ENCODE peak calls at places on chromosomes 6 and 20, in seven cellular contexts. One of them, this sample, is unnamed.

GRCh38 chr6:119575721-119576120 is 226.2 kb upstream of the MAN1A1 start:
- DNase-seq in hepatocyte: no peak
- DNase-seq in SJSA1: no peak
- DNase-seq in DND-41: no peak
- DNase-seq in heart right ventricle: no peak
- DNase-seq in upper lobe of right lung: no peak
- DNase-seq in endodermal cell: no peak
- DNase-seq in this sample: no peak

GRCh38 chr20:47610247-47610944 is 108.7 kb downstream of the NCOA3 start:
- DNase-seq in SJSA1: peak; percentile 44
- DNase-seq in hepatocyte: peak; percentile 45
- DNase-seq in upper lobe of right lung: no peak
- DNase-seq in heart right ventricle: peak; percentile 61
- DNase-seq in DND-41: no peak
- DNase-seq in endodermal cell: no peak
- DNase-seq in this sample: no peak

GRCh38 chr6:2037230-2037926 is 208.0 kb downstream of the GMDS start:
- DNase-seq in upper lobe of right lung: no peak
- DNase-seq in heart right ventricle: no peak
- DNase-seq in endodermal cell: peak; percentile 60
- DNase-seq in hepatocyte: no peak
- DNase-seq in DND-41: peak; percentile 26
- DNase-seq in SJSA1: no peak
- DNase-seq in this sample: no peak

GRCh38 chr6:85323435-85324040 is 126.3 kb upstream of the NT5E start:
- DNase-seq in upper lobe of right lung: no peak
- DNase-seq in hepatocyte: peak; percentile 94
- DNase-seq in endodermal cell: peak; percentile 95
- DNase-seq in heart right ventricle: peak; percentile 49
- DNase-seq in DND-41: peak; percentile 83
- DNase-seq in SJSA1: peak; percentile 71
- DNase-seq in this sample: no peak

GRCh38 chr6:134621858-134622257 is 303.9 kb upstream of the SGK1 start:
- DNase-seq in hepatocyte: no peak
- DNase-seq in endodermal cell: no peak
- DNase-seq in SJSA1: no peak
- DNase-seq in DND-41: no peak
- DNase-seq in heart right ventricle: no peak
- DNase-seq in upper lobe of right lung: no peak
- DNase-seq in this sample: no peak

GRCh38 chr20:46803446-46804020 is 91.1 kb upstream of the EYA2 start:
- DNase-seq in DND-41: no peak
- DNase-seq in endodermal cell: no peak
- DNase-seq in upper lobe of right lung: no peak
- DNase-seq in heart right ventricle: no peak
- DNase-seq in hepatocyte: no peak
- DNase-seq in SJSA1: no peak
- DNase-seq in this sample: no peak

GRCh38 chr6:39357998-39358686 is 35.6 kb upstream of the KCNK16 start:
- DNase-seq in upper lobe of right lung: no peak
- DNase-seq in SJSA1: no peak
- DNase-seq in DND-41: no peak
- DNase-seq in heart right ventricle: peak; percentile 50
- DNase-seq in endodermal cell: no peak
- DNase-seq in hepatocyte: peak; percentile 75
- DNase-seq in this sample: no peak

GRCh38 chr6:129795261-129795660 is 65.9 kb downstream of the TMEM244 start:
- DNase-seq in DND-41: no peak
- DNase-seq in hepatocyte: no peak
- DNase-seq in endodermal cell: no peak
- DNase-seq in SJSA1: no peak
- DNase-seq in heart right ventricle: no peak
- DNase-seq in upper lobe of right lung: no peak
- DNase-seq in this sample: no peak

GRCh38 chr6:98839788-98840361 is 5.5 kb downstream of the POU3F2 start:
- DNase-seq in upper lobe of right lung: no peak
- DNase-seq in endodermal cell: peak; percentile 66
- DNase-seq in SJSA1: no peak
- DNase-seq in hepatocyte: peak; percentile 37
- DNase-seq in heart right ventricle: no peak
- DNase-seq in DND-41: no peak
- DNase-seq in this sample: no peak

GRCh38 chr20:571754-572331 is 28.3 kb upstream of the CSNK2A1 start:
- DNase-seq in heart right ventricle: peak; percentile 86
- DNase-seq in DND-41: no peak
- DNase-seq in endodermal cell: peak; percentile 84
- DNase-seq in hepatocyte: peak; percentile 53
- DNase-seq in SJSA1: no peak
- DNase-seq in upper lobe of right lung: peak; percentile 74
- DNase-seq in this sample: no peak

GRCh38 chr6:29678114-29678513 is 2.8 kb downstream of the ZFP57 start:
- DNase-seq in SJSA1: no peak
- DNase-seq in endodermal cell: no peak
- DNase-seq in upper lobe of right lung: no peak
- DNase-seq in hepatocyte: no peak
- DNase-seq in DND-41: no peak
- DNase-seq in heart right ventricle: no peak
- DNase-seq in this sample: no peak

GRCh38 chr6:19297880-19298279 is 539.3 kb upstream of the ID4 start:
- DNase-seq in DND-41: no peak
- DNase-seq in SJSA1: no peak
- DNase-seq in endodermal cell: peak; percentile 64
- DNase-seq in upper lobe of right lung: no peak
- DNase-seq in heart right ventricle: no peak
- DNase-seq in hepatocyte: no peak
- DNase-seq in this sample: no peak

GRCh38 chr6:123589317-123589716 is 47.4 kb downstream of the TRDN start:
- DNase-seq in upper lobe of right lung: no peak
- DNase-seq in endodermal cell: no peak
- DNase-seq in SJSA1: no peak
- DNase-seq in hepatocyte: no peak
- DNase-seq in heart right ventricle: no peak
- DNase-seq in DND-41: no peak
- DNase-seq in this sample: no peak
- H3K27ac ChIP-seq in upper lobe of right lung: no peak overlapping the region
- H3K27ac ChIP-seq in endodermal cell: no peak overlapping the region
- H3K27ac ChIP-seq in SJSA1: no peak overlapping the region
- H3K27ac ChIP-seq in hepatocyte: no peak overlapping the region
- H3K27ac ChIP-seq in heart right ventricle: no peak overlapping the region
- H3K27ac ChIP-seq in DND-41: no peak overlapping the region
- H3K27ac ChIP-seq in this sample: no peak overlapping the region

GRCh38 chr6:83381949-83382348 is 48.9 kb downstream of the ME1 start:
- DNase-seq in SJSA1: no peak
- DNase-seq in hepatocyte: no peak
- DNase-seq in heart right ventricle: no peak
- DNase-seq in endodermal cell: no peak
- DNase-seq in upper lobe of right lung: no peak
- DNase-seq in DND-41: no peak
- DNase-seq in this sample: no peak
- H3K27ac ChIP-seq in SJSA1: no peak overlapping the region
- H3K27ac ChIP-seq in hepatocyte: no peak overlapping the region
- H3K27ac ChIP-seq in heart right ventricle: no peak overlapping the region
- H3K27ac ChIP-seq in endodermal cell: no peak overlapping the region
- H3K27ac ChIP-seq in upper lobe of right lung: no peak overlapping the region
- H3K27ac ChIP-seq in DND-41: no peak overlapping the region
- H3K27ac ChIP-seq in this sample: no peak overlapping the region

GRCh38 chr6:133590814-133591213 is 298.1 kb upstream of the TCF21 start:
- DNase-seq in endodermal cell: no peak
- DNase-seq in DND-41: no peak
- DNase-seq in SJSA1: no peak
- DNase-seq in hepatocyte: no peak
- DNase-seq in heart right ventricle: no peak
- DNase-seq in upper lobe of right lung: no peak
- DNase-seq in this sample: no peak
- H3K27ac ChIP-seq in endodermal cell: no peak overlapping the region
- H3K27ac ChIP-seq in DND-41: no peak overlapping the region
- H3K27ac ChIP-seq in SJSA1: no peak overlapping the region
- H3K27ac ChIP-seq in hepatocyte: no peak overlapping the region
- H3K27ac ChIP-seq in heart right ventricle: no peak overlapping the region
- H3K27ac ChIP-seq in upper lobe of right lung: no peak overlapping the region
- H3K27ac ChIP-seq in this sample: no peak overlapping the region

GRCh38 chr6:7448232-7448631 is 58.6 kb downstream of the RIOK1 start:
- DNase-seq in SJSA1: no peak
- DNase-seq in DND-41: no peak
- DNase-seq in heart right ventricle: no peak
- DNase-seq in endodermal cell: no peak
- DNase-seq in upper lobe of right lung: no peak
- DNase-seq in hepatocyte: no peak
- DNase-seq in this sample: no peak

GRCh38 chr6:7442467-7442866 is 52.9 kb downstream of the RIOK1 start:
- DNase-seq in upper lobe of right lung: no peak
- DNase-seq in hepatocyte: no peak
- DNase-seq in endodermal cell: no peak
- DNase-seq in SJSA1: no peak
- DNase-seq in heart right ventricle: no peak
- DNase-seq in DND-41: no peak
- DNase-seq in this sample: no peak

GRCh38 chr6:7446644-7447325 is 57.2 kb downstream of the RIOK1 start:
- DNase-seq in upper lobe of right lung: no peak
- DNase-seq in hepatocyte: no peak
- DNase-seq in heart right ventricle: no peak
- DNase-seq in endodermal cell: no peak
- DNase-seq in SJSA1: no peak
- DNase-seq in DND-41: no peak
- DNase-seq in this sample: no peak

GRCh38 chr6:7446056-7446455 is 56.4 kb downstream of the RIOK1 start:
- DNase-seq in DND-41: no peak
- DNase-seq in hepatocyte: no peak
- DNase-seq in upper lobe of right lung: no peak
- DNase-seq in heart right ventricle: no peak
- DNase-seq in endodermal cell: no peak
- DNase-seq in SJSA1: no peak
- DNase-seq in this sample: no peak

GRCh38 chr6:7445076-7445475 is 55.5 kb downstream of the RIOK1 start:
- DNase-seq in hepatocyte: no peak
- DNase-seq in upper lobe of right lung: no peak
- DNase-seq in endodermal cell: no peak
- DNase-seq in SJSA1: no peak
- DNase-seq in DND-41: no peak
- DNase-seq in heart right ventricle: no peak
- DNase-seq in this sample: no peak
- H3K27ac ChIP-seq in hepatocyte: no peak overlapping the region
- H3K27ac ChIP-seq in upper lobe of right lung: no peak overlapping the region
- H3K27ac ChIP-seq in endodermal cell: no peak overlapping the region
- H3K27ac ChIP-seq in SJSA1: no peak overlapping the region
- H3K27ac ChIP-seq in DND-41: no peak overlapping the region
- H3K27ac ChIP-seq in heart right ventricle: no peak overlapping the region
- H3K27ac ChIP-seq in this sample: no peak overlapping the region

GRCh38 chr20:34269996-34270627 is 28.9 kb downstream of the ASIP start:
- DNase-seq in heart right ventricle: no peak
- DNase-seq in upper lobe of right lung: no peak
- DNase-seq in SJSA1: peak; percentile 44
- DNase-seq in endodermal cell: no peak
- DNase-seq in hepatocyte: no peak
- DNase-seq in DND-41: no peak
- DNase-seq in this sample: no peak
- H3K27ac ChIP-seq in heart right ventricle: peak overlapping the region; percentile 18
- H3K27ac ChIP-seq in upper lobe of right lung: no peak overlapping the region
- H3K27ac ChIP-seq in SJSA1: no peak overlapping the region
- H3K27ac ChIP-seq in endodermal cell: no peak overlapping the region
- H3K27ac ChIP-seq in hepatocyte: no peak overlapping the region
- H3K27ac ChIP-seq in DND-41: no peak overlapping the region
- H3K27ac ChIP-seq in this sample: no peak overlapping the region

GRCh38 chr6:44269168-44269920 is 906 bp upstream of the TMEM151B start:
- DNase-seq in DND-41: no peak
- DNase-seq in endodermal cell: no peak
- DNase-seq in upper lobe of right lung: no peak
- DNase-seq in hepatocyte: no peak
- DNase-seq in SJSA1: no peak
- DNase-seq in heart right ventricle: no peak
- DNase-seq in this sample: no peak
- H3K27ac ChIP-seq in DND-41: no peak overlapping the region
- H3K27ac ChIP-seq in endodermal cell: no peak overlapping the region
- H3K27ac ChIP-seq in upper lobe of right lung: no peak overlapping the region
- H3K27ac ChIP-seq in hepatocyte: no peak overlapping the region
- H3K27ac ChIP-seq in SJSA1: no peak overlapping the region
- H3K27ac ChIP-seq in heart right ventricle: no peak overlapping the region
- H3K27ac ChIP-seq in this sample: no peak overlapping the region

GRCh38 chr6:73700060-73700459 is 4.1 kb downstream of the CD109 start:
- DNase-seq in hepatocyte: no peak
- DNase-seq in upper lobe of right lung: no peak
- DNase-seq in DND-41: no peak
- DNase-seq in heart right ventricle: no peak
- DNase-seq in endodermal cell: no peak
- DNase-seq in SJSA1: no peak
- DNase-seq in this sample: no peak

GRCh38 chr6:73703514-73703913 is 7.5 kb downstream of the CD109 start:
- DNase-seq in upper lobe of right lung: no peak
- DNase-seq in SJSA1: no peak
- DNase-seq in heart right ventricle: no peak
- DNase-seq in DND-41: no peak
- DNase-seq in endodermal cell: no peak
- DNase-seq in hepatocyte: no peak
- DNase-seq in this sample: no peak

GRCh38 chr6:73704260-73704659 is 8.3 kb downstream of the CD109 start:
- DNase-seq in DND-41: no peak
- DNase-seq in hepatocyte: peak; percentile 76
- DNase-seq in heart right ventricle: no peak
- DNase-seq in endodermal cell: no peak
- DNase-seq in upper lobe of right lung: no peak
- DNase-seq in SJSA1: peak; percentile 93
- DNase-seq in this sample: no peak

GRCh38 chr6:73704798-73705197 is 8.8 kb downstream of the CD109 start:
- DNase-seq in endodermal cell: no peak
- DNase-seq in hepatocyte: no peak
- DNase-seq in DND-41: no peak
- DNase-seq in SJSA1: no peak
- DNase-seq in heart right ventricle: no peak
- DNase-seq in upper lobe of right lung: no peak
- DNase-seq in this sample: no peak

DNA sequence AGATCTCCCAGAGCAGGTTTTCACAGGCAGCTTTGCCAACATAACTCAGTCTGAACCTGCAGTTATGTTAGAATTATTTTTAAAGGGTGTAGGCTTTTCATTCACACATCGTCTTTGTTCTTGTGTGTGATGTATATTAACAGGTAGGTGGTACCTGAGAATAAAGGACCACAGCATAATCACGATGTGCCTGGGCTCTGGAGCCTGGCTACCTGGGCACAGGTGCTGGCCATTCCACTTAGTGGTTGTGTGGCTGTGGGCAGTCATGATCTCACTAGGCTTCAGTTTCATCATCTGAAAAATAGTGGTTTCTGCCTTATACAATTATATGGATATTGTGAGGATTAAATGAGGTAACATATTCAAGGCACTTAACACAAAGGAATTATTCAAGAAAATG is 6.4 kb downstream of the CD109 start:
- DNase-seq in DND-41: no peak
- DNase-seq in SJSA1: no peak
- DNase-seq in heart right ventricle: no peak
- DNase-seq in upper lobe of right lung: no peak
- DNase-seq in endodermal cell: no peak
- DNase-seq in hepatocyte: no peak
- DNase-seq in this sample: no peak
- H3K27ac ChIP-seq in DND-41: no peak overlapping the region
- H3K27ac ChIP-seq in SJSA1: no peak overlapping the region
- H3K27ac ChIP-seq in heart right ventricle: no peak overlapping the region
- H3K27ac ChIP-seq in upper lobe of right lung: no peak overlapping the region
- H3K27ac ChIP-seq in endodermal cell: no peak overlapping the region
- H3K27ac ChIP-seq in hepatocyte: no peak overlapping the region
- H3K27ac ChIP-seq in this sample: no peak overlapping the region